ENCODE peak calls at places on chromosomes 11 and 22, in five cellular contexts. H is HAP-1, K is mucosa of descending colon, L is psoas muscle, B is AG04450. Z is an unnamed sample.

GRCh38 chr11:34680206-34680605 is 59.3 kb downstream of the EHF start:
- DNase-seq in H (no peak), K (no peak), L (no peak), B (no peak), Z (no peak)

GRCh38 chr11:13338437-13339069 is 61.0 kb downstream of the BMAL1 start:
- DNase-seq in H (no peak), K (no peak), L (no peak), B (no peak), Z (no peak)

GRCh38 chr11:61764606-61765260 is 12.3 kb downstream of the MYRF start:
- DNase-seq in H (no peak), K (no peak), L (no peak), B (no peak), Z (no peak)

GRCh38 chr22:44578516-44579230 is 80.6 kb upstream of the RTL6 start:
- DNase-seq in H (no peak), K (no peak), L (no peak), B (no peak), Z (peak)

GRCh38 chr11:35750981-35751663 is 88.5 kb downstream of the TRIM44 start:
- DNase-seq in H (no peak), K (no peak), L (no peak), B (no peak), Z (no peak)

GRCh38 chr22:31211862-31212730 is at the start of gene LIMK2:
- DNase-seq in H (peak), K (peak), L (peak), B (peak), Z (peak)

GRCh38 chr11:112822478-112823274 is 138.5 kb upstream of the NCAM1 start:
- DNase-seq in H (no peak), K (no peak), L (no peak), B (no peak), Z (no peak)

GRCh38 chr11:126764221-126764620 is 236.3 kb downstream of the KIRREL3 start:
- DNase-seq in H (no peak), K (no peak), L (no peak), B (no peak), Z (no peak)

GRCh38 chr22:19680911-19681862 is 33.1 kb upstream of the SEPTIN5 start:
- DNase-seq in H (no peak), K (no peak), L (no peak), B (no peak), Z (no peak)

GRCh38 chr22:44026630-44027511 is 2.8 kb downstream of the PARVB start:
- DNase-seq in H (peak), K (peak), L (peak), B (no peak), Z (peak)

GRCh38 chr11:129440028-129440630 is 64.5 kb downstream of the BARX2 start:
- DNase-seq in H (no peak), K (no peak), L (no peak), B (no peak), Z (no peak)

GRCh38 chr11:60931897-60932296 is 7.6 kb downstream of the TMEM132A start:
- DNase-seq in H (no peak), K (no peak), L (peak), B (no peak), Z (peak)

GRCh38 chr11:5380740-5381342 is 2.8 kb upstream of the OR51M1 start:
- DNase-seq in H (peak), K (peak), L (no peak), B (peak), Z (no peak)

GRCh38 chr22:44928711-44929347 is 81.0 kb downstream of the PHF21B start:
- DNase-seq in H (no peak), K (no peak), L (no peak), B (no peak), Z (no peak)

GRCh38 chr11:102268985-102269470 is 48.3 kb upstream of the BIRC3 start:
- DNase-seq in H (no peak), K (no peak), L (no peak), B (no peak), Z (no peak)

GRCh38 chr11:7555067-7555699 is 41.4 kb downstream of the PPFIBP2 start:
- DNase-seq in H (no peak), K (peak), L (peak), B (no peak), Z (peak)

GRCh38 chr11:64121637-64122410 is 44.1 kb downstream of the MACROD1 start:
- DNase-seq in H (peak), K (no peak), L (no peak), B (peak), Z (no peak)

GRCh38 chr11:44002191-44003093 is 45.3 kb upstream of the ACCSL start:
- DNase-seq in H (peak), K (no peak), L (no peak), B (no peak), Z (no peak)

GRCh38 chr11:118666331-118666730 is 13.1 kb downstream of the TREH start:
- DNase-seq in H (no peak), K (no peak), L (no peak), B (no peak), Z (peak)

GRCh38 chr11:133228406-133229330 is 303.6 kb downstream of the OPCML start:
- DNase-seq in H (no peak), K (peak), L (peak), B (no peak), Z (no peak)

GRCh38 chr11:79092791-79093313 is 348.0 kb downstream of the TENM4 start:
- DNase-seq in H (no peak), K (peak), L (peak), B (peak), Z (no peak)

GRCh38 chr11:77230878-77231605 is 70.4 kb downstream of the GDPD4 start:
- DNase-seq in H (no peak), K (no peak), L (no peak), B (no peak), Z (no peak)

GRCh38 chr11:117832511-117832910 is 8.0 kb upstream of the FXYD2 start:
- DNase-seq in H (peak), K (no peak), L (no peak), B (no peak), Z (no peak)

GRCh38 chr11:123517559-123518364 is 87.7 kb downstream of the GRAMD1B start:
- DNase-seq in H (no peak), K (no peak), L (no peak), B (no peak), Z (no peak)

GRCh38 chr11:9922806-9923205 is 258.9 kb downstream of the SWAP70 start:
- DNase-seq in H (no peak), K (no peak), L (no peak), B (no peak), Z (no peak)

GRCh38 chr11:36376315-36376887 is 80.3 kb downstream of the PRR5L start:
- DNase-seq in H (peak), K (peak), L (peak), B (no peak), Z (peak)

GRCh38 chr22:29722151-29722550 is 2.3 kb downstream of the CABP7 start:
- DNase-seq in H (no peak), K (no peak), L (no peak), B (no peak), Z (no peak)
- H3K4me3 ChIP-seq in H (no peak), K (no peak), L (no peak), B (no peak), Z (no peak)

DNA sequence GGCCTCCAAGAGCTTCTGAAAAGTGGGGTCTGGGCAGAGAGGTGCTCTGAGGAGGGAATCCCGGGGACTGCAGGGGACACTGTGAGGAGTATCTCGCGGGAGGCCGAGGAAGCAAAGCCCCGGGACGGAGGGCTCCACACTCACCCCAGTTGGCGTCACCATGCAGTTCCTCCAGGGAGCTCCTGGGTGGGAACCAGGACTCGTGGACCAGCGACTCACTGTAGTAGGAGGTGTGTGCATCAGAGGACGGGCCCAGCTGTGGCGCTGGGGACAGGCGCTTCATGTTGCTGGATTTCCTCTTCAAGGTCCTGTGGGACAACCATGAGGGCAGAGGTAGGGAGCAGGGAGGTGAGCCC is 4.8 kb downstream of the SUN2 start:
- DNase-seq in H (no peak), K (no peak), L (no peak), B (no peak), Z (no peak)
- H3K4me3 ChIP-seq in H (no peak), K (no peak), L (no peak), B (no peak), Z (no peak)

GRCh38 chr11:31816467-31817053 is 5.4 kb upstream of the PAX6 start:
- DNase-seq in H (no peak), K (peak), L (no peak), B (no peak), Z (no peak)

GRCh38 chr11:31817621-31818493 is 6.7 kb upstream of the PAX6 start:
- DNase-seq in H (no peak), K (peak), L (no peak), B (no peak), Z (no peak)

GRCh38 chr11:31818874-31819331 is 7.8 kb upstream of the PAX6 start:
- DNase-seq in H (no peak), K (no peak), L (no peak), B (no peak), Z (no peak)

GRCh38 chr11:31815743-31816466 is 4.8 kb upstream of the PAX6 start:
- DNase-seq in H (no peak), K (no peak), L (no peak), B (no peak), Z (no peak)

GRCh38 chr11:31817054-31817620 is 6.0 kb upstream of the PAX6 start:
- DNase-seq in H (peak), K (no peak), L (no peak), B (no peak), Z (no peak)
- H3K4me3 ChIP-seq in H (peak), K (no peak), L (peak), B (no peak), Z (no peak)

GRCh38 chr22:50170453-50171318 is at the start of gene PANX2:
- DNase-seq in H (peak), K (no peak), L (peak), B (no peak), Z (no peak)

GRCh38 chr22:50171319-50171964 is 911 bp downstream of the PANX2 start:
- DNase-seq in H (no peak), K (no peak), L (no peak), B (no peak), Z (no peak)

GRCh38 chr22:50169774-50170341 is 673 bp upstream of the PANX2 start:
- DNase-seq in H (peak), K (no peak), L (peak), B (no peak), Z (no peak)

GRCh38 chr22:50167689-50168489 is 2.6 kb upstream of the PANX2 start:
- DNase-seq in H (no peak), K (no peak), L (no peak), B (no peak), Z (no peak)

GRCh38 chr22:50169181-50169759 is 1.3 kb upstream of the PANX2 start:
- DNase-seq in H (no peak), K (no peak), L (no peak), B (no peak), Z (no peak)
- H3K4me3 ChIP-seq in H (peak), K (no peak), L (peak), B (no peak), Z (peak)